ENCODE peak calls at places on chromosomes 12 and 14, in six cellular contexts. V, O, Y, P, E and X are unnamed samples.

GRCh38 chr14:31229638-31230229 is 22.1 kb upstream of the HECTD1 start:
- DNase-seq in E (peak), Y (no peak), V (peak), O (no peak), P (peak), X (no peak)

GRCh38 chr12:85725991-85726390 is 110.2 kb downstream of the RASSF9 start:
- DNase-seq in O (no peak), P (no peak), E (no peak), V (no peak), Y (no peak), X (no peak)

GRCh38 chr14:50844397-50844796 is 13.4 kb upstream of the NIN start:
- DNase-seq in P (no peak), O (no peak), Y (no peak), E (no peak), V (no peak), X (no peak)

GRCh38 chr12:108371801-108372344 is 32.8 kb upstream of the CMKLR1 start:
- DNase-seq in Y (no peak), P (peak), V (peak), O (no peak), E (peak), X (no peak)

GRCh38 chr12:96190403-96191170 is 3.6 kb upstream of the ELK3 start:
- DNase-seq in V (no peak), E (no peak), O (no peak), Y (no peak), P (peak), X (no peak)

GRCh38 chr12:122116707-122117535 is 38.4 kb downstream of the MLXIP start:
- DNase-seq in V (no peak), P (no peak), E (peak), O (no peak), Y (no peak), X (no peak)

GRCh38 chr14:67815573-67816235 is 686 bp downstream of the ZFYVE26 start:
- DNase-seq in E (no peak), P (peak), V (peak), O (no peak), Y (no peak), X (no peak)

GRCh38 chr12:14572401-14572800 is 4.7 kb upstream of the PLBD1 start:
- DNase-seq in O (no peak), V (no peak), P (no peak), E (peak), Y (no peak), X (no peak)

GRCh38 chr12:111482464-111482863 is 76.7 kb downstream of the SH2B3 start:
- DNase-seq in V (no peak), Y (no peak), E (no peak), O (no peak), P (no peak), X (no peak)

GRCh38 chr12:108635201-108635996 is 1.7 kb upstream of the SELPLG start:
- DNase-seq in E (peak), P (peak), V (peak), Y (no peak), O (peak), X (no peak)